ENCODE peak calls at places on chromosome 18, in ten cellular contexts. One of them, this sample, is unnamed.

GRCh38 chr18:79442508-79443221 is 46.9 kb downstream of the NFATC1 start:
- DNase-seq in IMR-90: no peak
- DNase-seq in NCI-H510A treated with DMSO at 0.1 percent for 48 hours: no peak
- DNase-seq in hepatic stellate cell: no peak
- DNase-seq in HT-29: no peak
- DNase-seq in cardiac muscle cell: peak
- DNase-seq in EH: no peak
- DNase-seq in HFFc6: no peak
- DNase-seq in foreskin keratinocyte: no peak
- DNase-seq in ACHN: no peak
- DNase-seq in this sample: no peak

GRCh38 chr18:11002277-11002676 is 147.1 kb downstream of the PIEZO2 start:
- DNase-seq in IMR-90: no peak
- DNase-seq in NCI-H510A treated with DMSO at 0.1 percent for 48 hours: no peak
- DNase-seq in hepatic stellate cell: no peak
- DNase-seq in HT-29: no peak
- DNase-seq in cardiac muscle cell: no peak
- DNase-seq in EH: no peak
- DNase-seq in HFFc6: no peak
- DNase-seq in foreskin keratinocyte: no peak
- DNase-seq in ACHN: no peak
- DNase-seq in this sample: no peak

GRCh38 chr18:46213295-46213694 is 109.1 kb downstream of the HAUS1 start:
- DNase-seq in IMR-90: no peak
- DNase-seq in NCI-H510A treated with DMSO at 0.1 percent for 48 hours: no peak
- DNase-seq in hepatic stellate cell: no peak
- DNase-seq in HT-29: peak
- DNase-seq in cardiac muscle cell: peak
- DNase-seq in EH: peak
- DNase-seq in HFFc6: no peak
- DNase-seq in foreskin keratinocyte: no peak
- DNase-seq in ACHN: peak
- DNase-seq in this sample: no peak

GRCh38 chr18:44835555-44836156 is 155.0 kb downstream of the SETBP1 start:
- DNase-seq in IMR-90: no peak
- DNase-seq in NCI-H510A treated with DMSO at 0.1 percent for 48 hours: no peak
- DNase-seq in hepatic stellate cell: no peak
- DNase-seq in HT-29: no peak
- DNase-seq in cardiac muscle cell: no peak
- DNase-seq in EH: peak
- DNase-seq in HFFc6: no peak
- DNase-seq in foreskin keratinocyte: no peak
- DNase-seq in ACHN: no peak
- DNase-seq in this sample: no peak

GRCh38 chr18:1604751-1605150 is 700.1 kb downstream of the ADCYAP1 start:
- DNase-seq in IMR-90: no peak
- DNase-seq in NCI-H510A treated with DMSO at 0.1 percent for 48 hours: no peak
- DNase-seq in hepatic stellate cell: no peak
- DNase-seq in HT-29: no peak
- DNase-seq in cardiac muscle cell: no peak
- DNase-seq in EH: no peak
- DNase-seq in HFFc6: no peak
- DNase-seq in foreskin keratinocyte: no peak
- DNase-seq in ACHN: no peak
- DNase-seq in this sample: no peak

GRCh38 chr18:62732631-62733030 is 17.3 kb downstream of the PHLPP1 start:
- DNase-seq in IMR-90: no peak
- DNase-seq in NCI-H510A treated with DMSO at 0.1 percent for 48 hours: no peak
- DNase-seq in hepatic stellate cell: no peak
- DNase-seq in HT-29: no peak
- DNase-seq in cardiac muscle cell: no peak
- DNase-seq in EH: peak
- DNase-seq in HFFc6: no peak
- DNase-seq in foreskin keratinocyte: no peak
- DNase-seq in ACHN: no peak
- DNase-seq in this sample: no peak

GRCh38 chr18:45440246-45440645 is 175.0 kb upstream of the SLC14A2 start:
- DNase-seq in IMR-90: no peak
- DNase-seq in NCI-H510A treated with DMSO at 0.1 percent for 48 hours: no peak
- DNase-seq in hepatic stellate cell: no peak
- DNase-seq in HT-29: no peak
- DNase-seq in cardiac muscle cell: no peak
- DNase-seq in EH: no peak
- DNase-seq in HFFc6: no peak
- DNase-seq in foreskin keratinocyte: peak
- DNase-seq in ACHN: no peak
- DNase-seq in this sample: no peak

GRCh38 chr18:35203001-35203553 is 37.8 kb upstream of the ZNF397 start:
- DNase-seq in IMR-90: no peak
- DNase-seq in NCI-H510A treated with DMSO at 0.1 percent for 48 hours: no peak
- DNase-seq in hepatic stellate cell: no peak
- DNase-seq in HT-29: no peak
- DNase-seq in cardiac muscle cell: peak
- DNase-seq in EH: peak
- DNase-seq in HFFc6: no peak
- DNase-seq in foreskin keratinocyte: no peak
- DNase-seq in ACHN: no peak
- DNase-seq in this sample: no peak

GRCh38 chr18:43405097-43405496 is 127.8 kb upstream of the SYT4 start:
- DNase-seq in IMR-90: no peak
- DNase-seq in NCI-H510A treated with DMSO at 0.1 percent for 48 hours: no peak
- DNase-seq in hepatic stellate cell: no peak
- DNase-seq in HT-29: no peak
- DNase-seq in cardiac muscle cell: no peak
- DNase-seq in EH: no peak
- DNase-seq in HFFc6: no peak
- DNase-seq in foreskin keratinocyte: peak
- DNase-seq in ACHN: peak
- DNase-seq in this sample: no peak

GRCh38 chr18:26902296-26902695 is 36.8 kb upstream of the AQP4 start:
- DNase-seq in IMR-90: no peak
- DNase-seq in NCI-H510A treated with DMSO at 0.1 percent for 48 hours: no peak
- DNase-seq in hepatic stellate cell: no peak
- DNase-seq in HT-29: no peak
- DNase-seq in cardiac muscle cell: no peak
- DNase-seq in EH: no peak
- DNase-seq in HFFc6: no peak
- DNase-seq in foreskin keratinocyte: no peak
- DNase-seq in ACHN: no peak
- DNase-seq in this sample: no peak

GRCh38 chr18:45920367-45920766 is 46.8 kb downstream of the EPG5 start:
- DNase-seq in IMR-90: peak
- DNase-seq in NCI-H510A treated with DMSO at 0.1 percent for 48 hours: peak
- DNase-seq in hepatic stellate cell: peak
- DNase-seq in HT-29: peak
- DNase-seq in cardiac muscle cell: peak
- DNase-seq in EH: peak
- DNase-seq in HFFc6: peak
- DNase-seq in foreskin keratinocyte: peak
- DNase-seq in ACHN: peak
- DNase-seq in this sample: peak

GRCh38 chr18:49744395-49744987 is 68.8 kb downstream of the ACAA2 start:
- DNase-seq in IMR-90: no peak
- DNase-seq in NCI-H510A treated with DMSO at 0.1 percent for 48 hours: no peak
- DNase-seq in hepatic stellate cell: no peak
- DNase-seq in HT-29: no peak
- DNase-seq in cardiac muscle cell: no peak
- DNase-seq in EH: no peak
- DNase-seq in HFFc6: no peak
- DNase-seq in foreskin keratinocyte: no peak
- DNase-seq in ACHN: no peak
- DNase-seq in this sample: peak

GRCh38 chr18:55522011-55522410 is 66.0 kb downstream of the TCF4 start:
- DNase-seq in IMR-90: no peak
- DNase-seq in NCI-H510A treated with DMSO at 0.1 percent for 48 hours: no peak
- DNase-seq in hepatic stellate cell: no peak
- DNase-seq in HT-29: peak
- DNase-seq in cardiac muscle cell: peak
- DNase-seq in EH: no peak
- DNase-seq in HFFc6: peak
- DNase-seq in foreskin keratinocyte: no peak
- DNase-seq in ACHN: peak
- DNase-seq in this sample: no peak

GRCh38 chr18:13379930-13380665 is 161.5 kb downstream of the LDLRAD4 start:
- DNase-seq in IMR-90: no peak
- DNase-seq in NCI-H510A treated with DMSO at 0.1 percent for 48 hours: no peak
- DNase-seq in hepatic stellate cell: no peak
- DNase-seq in HT-29: no peak
- DNase-seq in cardiac muscle cell: no peak
- DNase-seq in EH: no peak
- DNase-seq in HFFc6: no peak
- DNase-seq in foreskin keratinocyte: no peak
- DNase-seq in ACHN: no peak
- DNase-seq in this sample: no peak

GRCh38 chr18:55510809-55511208 is 77.2 kb downstream of the TCF4 start:
- DNase-seq in IMR-90: peak
- DNase-seq in NCI-H510A treated with DMSO at 0.1 percent for 48 hours: no peak
- DNase-seq in hepatic stellate cell: no peak
- DNase-seq in HT-29: no peak
- DNase-seq in cardiac muscle cell: peak
- DNase-seq in EH: peak
- DNase-seq in HFFc6: peak
- DNase-seq in foreskin keratinocyte: no peak
- DNase-seq in ACHN: peak
- DNase-seq in this sample: no peak

GRCh38 chr18:35581555-35582309 is at the start of gene GALNT1:
- DNase-seq in IMR-90: peak
- DNase-seq in NCI-H510A treated with DMSO at 0.1 percent for 48 hours: no peak
- DNase-seq in hepatic stellate cell: peak
- DNase-seq in HT-29: no peak
- DNase-seq in cardiac muscle cell: peak
- DNase-seq in EH: peak
- DNase-seq in HFFc6: no peak
- DNase-seq in foreskin keratinocyte: no peak
- DNase-seq in ACHN: peak
- DNase-seq in this sample: no peak

GRCh38 chr18:9475643-9476580 is 599 bp downstream of the RALBP1 start:
- DNase-seq in IMR-90: peak
- DNase-seq in NCI-H510A treated with DMSO at 0.1 percent for 48 hours: peak
- DNase-seq in hepatic stellate cell: peak
- DNase-seq in HT-29: peak
- DNase-seq in cardiac muscle cell: peak
- DNase-seq in EH: peak
- DNase-seq in HFFc6: peak
- DNase-seq in foreskin keratinocyte: peak
- DNase-seq in ACHN: peak
- DNase-seq in this sample: no peak

GRCh38 chr18:48547456-48548403 is 8.9 kb downstream of the CTIF start:
- DNase-seq in IMR-90: peak
- DNase-seq in NCI-H510A treated with DMSO at 0.1 percent for 48 hours: no peak
- DNase-seq in hepatic stellate cell: peak
- DNase-seq in HT-29: peak
- DNase-seq in cardiac muscle cell: peak
- DNase-seq in EH: peak
- DNase-seq in HFFc6: peak
- DNase-seq in foreskin keratinocyte: peak
- DNase-seq in ACHN: peak
- DNase-seq in this sample: peak

GRCh38 chr18:39806519-39806918 is 2148.5 kb upstream of the PIK3C3 start:
- DNase-seq in IMR-90: no peak
- DNase-seq in NCI-H510A treated with DMSO at 0.1 percent for 48 hours: no peak
- DNase-seq in hepatic stellate cell: no peak
- DNase-seq in HT-29: no peak
- DNase-seq in cardiac muscle cell: peak
- DNase-seq in EH: peak
- DNase-seq in HFFc6: peak
- DNase-seq in foreskin keratinocyte: peak
- DNase-seq in ACHN: no peak
- DNase-seq in this sample: peak

GRCh38 chr18:51171208-51171607 is 26.3 kb downstream of the MEX3C start:
- DNase-seq in IMR-90: no peak
- DNase-seq in NCI-H510A treated with DMSO at 0.1 percent for 48 hours: no peak
- DNase-seq in hepatic stellate cell: no peak
- DNase-seq in HT-29: no peak
- DNase-seq in cardiac muscle cell: no peak
- DNase-seq in EH: no peak
- DNase-seq in HFFc6: no peak
- DNase-seq in foreskin keratinocyte: no peak
- DNase-seq in ACHN: no peak
- DNase-seq in this sample: no peak

GRCh38 chr18:74654637-74655036 is 57.0 kb downstream of the ZNF407 start:
- DNase-seq in IMR-90: peak
- DNase-seq in NCI-H510A treated with DMSO at 0.1 percent for 48 hours: peak
- DNase-seq in hepatic stellate cell: no peak
- DNase-seq in HT-29: no peak
- DNase-seq in cardiac muscle cell: peak
- DNase-seq in EH: peak
- DNase-seq in HFFc6: peak
- DNase-seq in foreskin keratinocyte: no peak
- DNase-seq in ACHN: peak
- DNase-seq in this sample: no peak

GRCh38 chr18:9898792-9899549 is 13.2 kb downstream of the TXNDC2 start:
- DNase-seq in IMR-90: peak
- DNase-seq in NCI-H510A treated with DMSO at 0.1 percent for 48 hours: no peak
- DNase-seq in hepatic stellate cell: no peak
- DNase-seq in HT-29: peak
- DNase-seq in cardiac muscle cell: peak
- DNase-seq in EH: peak
- DNase-seq in HFFc6: peak
- DNase-seq in foreskin keratinocyte: peak
- DNase-seq in ACHN: peak
- DNase-seq in this sample: no peak

GRCh38 chr18:58235001-58235436 is 191.0 kb downstream of the NEDD4L start:
- DNase-seq in IMR-90: no peak
- DNase-seq in NCI-H510A treated with DMSO at 0.1 percent for 48 hours: peak
- DNase-seq in hepatic stellate cell: no peak
- DNase-seq in HT-29: no peak
- DNase-seq in cardiac muscle cell: no peak
- DNase-seq in EH: no peak
- DNase-seq in HFFc6: no peak
- DNase-seq in foreskin keratinocyte: no peak
- DNase-seq in ACHN: no peak
- DNase-seq in this sample: no peak

GRCh38 chr18:79528846-79529245 is 133.1 kb downstream of the NFATC1 start:
- DNase-seq in IMR-90: peak
- DNase-seq in NCI-H510A treated with DMSO at 0.1 percent for 48 hours: peak
- DNase-seq in hepatic stellate cell: peak
- DNase-seq in HT-29: peak
- DNase-seq in cardiac muscle cell: peak
- DNase-seq in EH: peak
- DNase-seq in HFFc6: peak
- DNase-seq in foreskin keratinocyte: peak
- DNase-seq in ACHN: peak
- DNase-seq in this sample: no peak

GRCh38 chr18:78765142-78765541 is 214.5 kb upstream of the SALL3 start:
- DNase-seq in IMR-90: no peak
- DNase-seq in NCI-H510A treated with DMSO at 0.1 percent for 48 hours: no peak
- DNase-seq in hepatic stellate cell: no peak
- DNase-seq in HT-29: no peak
- DNase-seq in cardiac muscle cell: no peak
- DNase-seq in EH: no peak
- DNase-seq in HFFc6: no peak
- DNase-seq in foreskin keratinocyte: no peak
- DNase-seq in ACHN: no peak
- DNase-seq in this sample: no peak

GRCh38 chr18:79583984-79584401 is 95.6 kb upstream of the CTDP1 start:
- DNase-seq in IMR-90: no peak
- DNase-seq in NCI-H510A treated with DMSO at 0.1 percent for 48 hours: no peak
- DNase-seq in hepatic stellate cell: no peak
- DNase-seq in HT-29: no peak
- DNase-seq in cardiac muscle cell: no peak
- DNase-seq in EH: no peak
- DNase-seq in HFFc6: no peak
- DNase-seq in foreskin keratinocyte: no peak
- DNase-seq in ACHN: no peak
- DNase-seq in this sample: no peak

GRCh38 chr18:67525328-67526110 is 9.0 kb upstream of the DSEL start:
- DNase-seq in IMR-90: peak
- DNase-seq in NCI-H510A treated with DMSO at 0.1 percent for 48 hours: no peak
- DNase-seq in hepatic stellate cell: peak
- DNase-seq in HT-29: peak
- DNase-seq in cardiac muscle cell: peak
- DNase-seq in EH: peak
- DNase-seq in HFFc6: peak
- DNase-seq in foreskin keratinocyte: peak
- DNase-seq in ACHN: peak
- DNase-seq in this sample: peak

GRCh38 chr18:43571078-43571689 is 293.9 kb upstream of the SYT4 start:
- DNase-seq in IMR-90: peak
- DNase-seq in NCI-H510A treated with DMSO at 0.1 percent for 48 hours: peak
- DNase-seq in hepatic stellate cell: peak
- DNase-seq in HT-29: peak
- DNase-seq in cardiac muscle cell: peak
- DNase-seq in EH: peak
- DNase-seq in HFFc6: peak
- DNase-seq in foreskin keratinocyte: peak
- DNase-seq in ACHN: peak
- DNase-seq in this sample: peak